ENCODE peak calls at places on chromosomes 4 and X, in six cellular contexts. U, N, K, A, B and S are unnamed samples.

GRCh38 chr4:150960818-150961217 is 54.3 kb downstream of the LRBA start:
- DNase-seq in U (no peak), N (peak), K (no peak), A (no peak), B (peak), S (peak)

GRCh38 chrX:152600853-152601635 is 36.7 kb upstream of the GABRQ start:
- DNase-seq in U (peak), N (peak), K (no peak), A (no peak), B (no peak), S (no peak)

GRCh38 chr4:10096976-10097330 is 19.6 kb downstream of the WDR1 start:
- DNase-seq in U (no peak), N (no peak), K (no peak), A (no peak), B (no peak), S (no peak)

GRCh38 chr4:46503739-46504138 is 113.8 kb upstream of the GABRA2 start:
- DNase-seq in U (no peak), N (no peak), K (no peak), A (no peak), B (no peak), S (no peak)

GRCh38 chrX:46941341-46941740 is 29.1 kb downstream of the JADE3 start:
- DNase-seq in U (no peak), N (no peak), K (no peak), A (no peak), B (no peak), S (no peak)

GRCh38 chr4:1044469-1045192 is 33.2 kb downstream of the FGFRL1 start:
- DNase-seq in U (no peak), N (peak), K (no peak), A (no peak), B (no peak), S (no peak)

GRCh38 chrX:9746148-9746880 is 19.3 kb downstream of the GPR143 start:
- DNase-seq in U (no peak), N (no peak), K (no peak), A (no peak), B (no peak), S (no peak)

GRCh38 chr4:183449193-183449888 is 4.9 kb downstream of the CDKN2AIP start:
- DNase-seq in U (no peak), N (no peak), K (no peak), A (no peak), B (no peak), S (no peak)

GRCh38 chrX:113644426-113644825 is 803.8 kb upstream of the AMOT start:
- DNase-seq in U (no peak), N (no peak), K (peak), A (no peak), B (no peak), S (no peak)

GRCh38 chr4:124710253-124710849 is 2.2 kb downstream of the ANKRD50 start:
- DNase-seq in U (no peak), N (no peak), K (no peak), A (no peak), B (no peak), S (no peak)

GRCh38 chr4:726235-726787 is 20.7 kb downstream of the PCGF3 start:
- DNase-seq in U (no peak), N (no peak), K (no peak), A (no peak), B (no peak), S (no peak)

GRCh38 chr4:106365613-106366012 is 3.0 kb downstream of the GIMD1 start:
- DNase-seq in U (no peak), N (no peak), K (peak), A (no peak), B (no peak), S (no peak)

GRCh38 chr4:47824844-47825243 is 13.0 kb downstream of the CORIN start:
- DNase-seq in U (no peak), N (no peak), K (no peak), A (no peak), B (no peak), S (no peak)

GRCh38 chrX:125883169-125883568 is 282.9 kb downstream of the DCAF12L2 start:
- DNase-seq in U (no peak), N (no peak), K (no peak), A (no peak), B (no peak), S (no peak)

GRCh38 chr4:70801265-70801809 is 38.4 kb downstream of the GRSF1 start:
- DNase-seq in U (no peak), N (no peak), K (no peak), A (no peak), B (no peak), S (no peak)

GRCh38 chr4:25970241-25970675 is 56.2 kb downstream of the SMIM20 start:
- DNase-seq in U (no peak), N (peak), K (no peak), A (no peak), B (peak), S (no peak)

GRCh38 chr4:148426643-148427042 is 15.6 kb downstream of the NR3C2 start:
- DNase-seq in U (no peak), N (no peak), K (no peak), A (no peak), B (no peak), S (no peak)

GRCh38 chr4:40228497-40229365 is 31.9 kb downstream of the RHOH start:
- DNase-seq in U (no peak), N (no peak), K (no peak), A (no peak), B (no peak), S (no peak)

GRCh38 chr4:158033416-158033863 is 139.4 kb downstream of the GASK1B start:
- DNase-seq in U (no peak), N (no peak), K (no peak), A (no peak), B (no peak), S (no peak)

GRCh38 chrX:153400146-153401132 is 711 bp downstream of the PNMA6E start:
- DNase-seq in U (peak), N (peak), K (no peak), A (peak), B (peak), S (peak)

GRCh38 chrX:40272141-40272540 is 174.4 kb upstream of the BCOR start:
- DNase-seq in U (no peak), N (no peak), K (no peak), A (no peak), B (no peak), S (no peak)

GRCh38 chrX:13250831-13251612 is 68.8 kb downstream of the ATXN3L start:
- DNase-seq in U (no peak), N (no peak), K (peak), A (no peak), B (peak), S (no peak)

GRCh38 chr4:13984996-13985780 is 357.7 kb upstream of the BOD1L1 start:
- DNase-seq in U (no peak), N (no peak), K (no peak), A (no peak), B (no peak), S (no peak)

GRCh38 chrX:15299945-15300851 is 15.2 kb downstream of the ASB11 start:
- DNase-seq in U (no peak), N (no peak), K (no peak), A (no peak), B (no peak), S (peak)

GRCh38 chr4:77488882-77489281 is 116.7 kb upstream of the CXCL13 start:
- DNase-seq in U (no peak), N (no peak), K (no peak), A (no peak), B (no peak), S (no peak)

GRCh38 chrX:46770817-46771163 is 11.9 kb upstream of the SLC9A7 start:
- DNase-seq in U (no peak), N (no peak), K (peak), A (no peak), B (no peak), S (no peak)

GRCh38 chrX:21944136-21944615 is 3.7 kb downstream of the SMS start:
- DNase-seq in U (no peak), N (no peak), K (no peak), A (no peak), B (no peak), S (no peak)

GRCh38 chr4:7787681-7788141 is 151.9 kb downstream of the AFAP1 start:
- DNase-seq in U (no peak), N (no peak), K (no peak), A (no peak), B (no peak), S (no peak)

GRCh38 chr4:65670331-65671031 is at the start of gene EPHA5:
- DNase-seq in U (peak), N (peak), K (peak), A (no peak), B (peak), S (peak)

GRCh38 chrX:41789374-41789773 is 65.4 kb downstream of the GPR82 start:
- DNase-seq in U (no peak), N (no peak), K (no peak), A (no peak), B (no peak), S (no peak)

GRCh38 chr4:150510176-150510875 is 71.6 kb upstream of the MAB21L2 start:
- DNase-seq in U (no peak), N (no peak), K (peak), A (no peak), B (no peak), S (no peak)

GRCh38 chr4:145907363-145907762 is 31.3 kb downstream of the ZNF827 start:
- DNase-seq in U (no peak), N (no peak), K (no peak), A (no peak), B (no peak), S (no peak)

GRCh38 chr4:153528705-153529493 is 62.7 kb downstream of the TMEM131L start:
- DNase-seq in U (no peak), N (no peak), K (no peak), A (no peak), B (no peak), S (no peak)

GRCh38 chr4:109818268-109818667 is 2.7 kb downstream of the GAR1 start:
- DNase-seq in U (no peak), N (no peak), K (no peak), A (no peak), B (no peak), S (no peak)